ENCODE peak calls at places on chromosomes 5 and 9, in four cellular contexts. S is germinal center, U is GM04503, W is bronchial epithelial cell. O is an unnamed sample.
A peak's percentile ranks its signal among the peaks of the same experiment; 100 is the strongest.

GRCh38 chr9:110214090-110214489 is 6.1 kb upstream of the C9orf152 start:
- DNase-seq in S (no peak), U (no peak), W (peak; percentile 51), O (no peak)

GRCh38 chr9:3520564-3520963 is 5.2 kb downstream of the RFX3 start:
- DNase-seq in S (no peak), U (no peak), W (no peak), O (no peak)

GRCh38 chr9:90343360-90343759 is 299.3 kb downstream of the DIRAS2 start:
- DNase-seq in S (no peak), U (no peak), W (peak; percentile 18), O (no peak)

GRCh38 chr5:107739661-107740060 is 68.9 kb upstream of the EFNA5 start:
- DNase-seq in S (no peak), U (no peak), W (peak; percentile 90), O (no peak)

GRCh38 chr5:83474170-83474796 is 2.7 kb downstream of the VCAN start:
- DNase-seq in S (peak; percentile 50), U (no peak), W (peak; percentile 83), O (peak; percentile 28)

GRCh38 chr9:16485155-16485554 is 385.3 kb downstream of the BNC2 start:
- DNase-seq in S (no peak), U (no peak), W (no peak), O (no peak)

GRCh38 chr9:22158983-22159382 is 149.9 kb upstream of the CDKN2B start:
- DNase-seq in S (no peak), U (no peak), W (peak; percentile 89), O (peak; percentile 58)

GRCh38 chr5:136222575-136223235 is 29.7 kb upstream of the SMIM32 start:
- DNase-seq in S (no peak), U (no peak), W (peak; percentile 13), O (peak; percentile 9)

GRCh38 chr9:129587487-129588262 is 33.2 kb downstream of the C9orf50 start:
- DNase-seq in S (no peak), U (no peak), W (no peak), O (no peak)

GRCh38 chr9:119003218-119003617 is 366.0 kb downstream of the BRINP1 start:
- DNase-seq in S (no peak), U (peak; percentile 77), W (no peak), O (no peak)

GRCh38 chr9:6096821-6097220 is 81.4 kb upstream of the RANBP6 start:
- DNase-seq in S (no peak), U (peak; percentile 64), W (peak; percentile 98), O (no peak)

GRCh38 chr5:76813982-76814562 is 4.8 kb upstream of the F2RL1 start:
- DNase-seq in S (no peak), U (no peak), W (peak; percentile 97), O (no peak)

GRCh38 chr5:36237756-36238155 is 4.0 kb downstream of the NADK2 start:
- DNase-seq in S (no peak), U (no peak), W (peak; percentile 19), O (no peak)

GRCh38 chr9:125119643-125120286 is 23.6 kb downstream of the SCAI start:
- DNase-seq in S (no peak), U (peak; percentile 44), W (no peak), O (no peak)